ENCODE peak calls at places on chromosomes 3 and 15, in ten cellular contexts. Q is SIG-M5; K is NCI-H1092; U is A549; L is substantia nigra; P is stimulated activated CD8-positive, alpha-beta memory T cell treated with anti-CD3 and anti-CD28 coated beads, Interleukin-15, amount 100 ng/mL, for 4 hours; N is GOT3; H is SJCRH30; D is RPMI8226; T is cerebellar cortex. M is an unnamed sample.

GRCh38 chr15:39498642-39499041 is 82.2 kb upstream of the THBS1 start:
- DNase-seq in P (no peak), L (no peak), D (no peak), Q (no peak), T (no peak), K (no peak), U (no peak), N (no peak), H (no peak), M (no peak)

GRCh38 chr3:184011230-184011876 is 6.3 kb downstream of the ABCC5 start:
- DNase-seq in H (no peak), P (no peak), T (no peak), Q (no peak), U (no peak), K (no peak), D (no peak), N (no peak), L (no peak), M (no peak)

GRCh38 chr15:101568304-101568703 is 78.8 kb upstream of the PCSK6 start:
- DNase-seq in D (no peak), L (no peak), U (no peak), N (no peak), T (no peak), Q (no peak), K (no peak), H (no peak), P (no peak), M (no peak)

GRCh38 chr3:172181936-172182708 is 142.7 kb downstream of the FNDC3B start:
- DNase-seq in P (no peak), L (no peak), Q (no peak), U (no peak), K (no peak), D (no peak), N (no peak), T (no peak), H (peak), M (no peak)

GRCh38 chr15:61200626-61201025 is 28.5 kb downstream of the RORA start:
- DNase-seq in H (no peak), D (no peak), P (no peak), L (no peak), Q (no peak), K (no peak), N (no peak), U (no peak), T (no peak), M (no peak)

GRCh38 chr3:187750041-187750512 is 4.8 kb upstream of the BCL6 start:
- DNase-seq in H (peak), Q (no peak), L (peak), K (no peak), D (peak), U (peak), N (no peak), T (peak), P (no peak), M (no peak)

GRCh38 chr3:173893066-173893465 is 495.5 kb downstream of the NLGN1 start:
- DNase-seq in K (no peak), N (no peak), D (no peak), H (no peak), Q (no peak), U (no peak), T (no peak), L (no peak), P (no peak), M (no peak)

GRCh38 chr15:52912172-52912571 is 122.0 kb upstream of the ONECUT1 start:
- DNase-seq in L (no peak), P (no peak), T (no peak), Q (no peak), K (no peak), D (no peak), U (no peak), N (no peak), H (no peak), M (no peak)

GRCh38 chr3:49554639-49555265 is 475 bp downstream of the BSN start:
- DNase-seq in H (peak), D (peak), T (peak), L (peak), Q (no peak), P (no peak), U (no peak), K (peak), N (no peak), M (peak)

M was measured in dorsolateral prefrontal cortex.